ENCODE peak calls at places on chromosomes 3 and 15, in four cellular contexts. G is fibroblast of lung, P is AG04450, I is heart left ventricle. S is an unnamed sample.

GRCh38 chr3:40847571-40847992 is 322.8 kb downstream of the ZNF621 start:
- DNase-seq in G (peak; percentile 63), P (no peak), I (no peak), S (no peak)

GRCh38 chr15:47331796-47332480 is 385.4 kb upstream of the SEMA6D start:
- DNase-seq in G (peak; percentile 18), P (peak; percentile 49), I (no peak), S (peak; percentile 41)

GRCh38 chr3:38738630-38739395 is 77.2 kb downstream of the SCN10A start:
- DNase-seq in G (peak; percentile 3), P (no peak), I (no peak), S (peak; percentile 9)

GRCh38 chr3:64022451-64023186 is 675 bp downstream of the PSMD6 start:
- DNase-seq in G (peak; percentile 29), P (no peak), I (no peak), S (peak; percentile 38)

GRCh38 chr15:89361451-89362202 is 27.0 kb upstream of the POLG start:
- DNase-seq in G (peak; percentile 55), P (peak; percentile 11), I (peak; percentile 59), S (peak; percentile 67)

GRCh38 chr3:188734395-188734794 is 437.4 kb upstream of the TPRG1 start:
- DNase-seq in G (no peak), P (no peak), I (peak; percentile 32), S (no peak)

GRCh38 chr3:8488877-8489865 is 12.5 kb upstream of the LMCD1 start:
- DNase-seq in G (peak; percentile 42), P (no peak), I (no peak), S (no peak)

GRCh38 chr3:114093596-114093995 is 37.1 kb downstream of the QTRT2 start:
- DNase-seq in G (peak; percentile 85), P (peak; percentile 56), I (peak; percentile 30), S (peak; percentile 63)

GRCh38 chr15:74275957-74276356 is 39.8 kb downstream of the CCDC33 start:
- DNase-seq in G (no peak), P (no peak), I (no peak), S (peak; percentile 11)

GRCh38 chr3:5646030-5646368 is 458.5 kb downstream of the EDEM1 start:
- DNase-seq in G (no peak), P (no peak), I (no peak), S (no peak)

GRCh38 chr3:128080323-128080898 is 28.2 kb downstream of the SEC61A1 start:
- DNase-seq in G (peak; percentile 91), P (peak; percentile 90), I (no peak), S (peak; percentile 67)

GRCh38 chr15:40103124-40103858 is 5.4 kb downstream of the BMF start:
- DNase-seq in G (peak; percentile 78), P (no peak), I (peak; percentile 85), S (peak; percentile 81)

GRCh38 chr15:71683401-71684274 is 126.7 kb upstream of the NR2E3 start:
- DNase-seq in G (peak; percentile 66), P (no peak), I (no peak), S (no peak)

GRCh38 chr3:129440648-129441190 is 695 bp downstream of the IFT122 start:
- DNase-seq in G (no peak), P (no peak), I (no peak), S (no peak)

GRCh38 chr3:195140816-195141793 is 129.9 kb downstream of the XXYLT1 start:
- DNase-seq in G (peak; percentile 59), P (no peak), I (no peak), S (no peak)

GRCh38 chr15:66879511-66879910 is 177.5 kb downstream of the SMAD6 start:
- DNase-seq in G (no peak), P (no peak), I (no peak), S (no peak)

GRCh38 chr3:16222547-16222946 is 42.2 kb downstream of the DPH3 start:
- DNase-seq in G (no peak), P (no peak), I (no peak), S (no peak)

GRCh38 chr15:53936137-53936536 is 42.1 kb upstream of the UNC13C start:
- DNase-seq in G (no peak), P (no peak), I (no peak), S (no peak)
- H3K9me3 ChIP-seq in G (no peaks in the 10 kb centered on the region), P (peaks cover 12% of the 10 kb centered on the region), I (peaks cover 42% of the 10 kb centered on the region), S (no peaks in the 10 kb centered on the region)

GRCh38 chr3:128502-128901 is 68.1 kb upstream of the CHL1 start:
- DNase-seq in G (no peak), P (no peak), I (no peak), S (no peak)
- H3K9me3 ChIP-seq in G (no peaks in the 10 kb centered on the region), P (no peaks in the 10 kb centered on the region), I (no peaks in the 10 kb centered on the region), S (no peaks in the 10 kb centered on the region)

DNA sequence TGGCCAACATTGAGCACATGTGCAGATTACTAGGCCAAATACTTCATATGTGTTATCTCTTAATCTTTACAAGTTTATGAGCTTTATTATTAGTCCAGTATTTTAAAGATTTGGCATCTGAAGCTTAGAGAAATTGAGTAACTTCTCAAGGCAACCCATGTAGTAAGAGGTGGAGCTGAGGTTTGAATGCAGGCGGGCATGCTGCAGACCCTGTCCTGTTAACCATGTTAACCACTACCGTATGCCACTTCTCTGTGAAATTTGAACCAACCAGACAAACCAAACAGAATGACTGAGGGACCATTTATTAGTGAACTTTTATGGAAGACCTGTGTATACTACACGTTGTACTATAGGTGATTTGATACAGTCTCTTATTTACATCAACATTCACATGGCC is 49.7 kb downstream of the MEF2A start:
- DNase-seq in G (no peak), P (no peak), I (no peak), S (no peak)
- H3K9me3 ChIP-seq in G (no peaks in the 10 kb centered on the region), P (no peaks in the 10 kb centered on the region), I (no peaks in the 10 kb centered on the region), S (no peaks in the 10 kb centered on the region)

GRCh38 chr15:87496109-87496508 is 760.4 kb downstream of the NTRK3 start:
- DNase-seq in G (no peak), P (no peak), I (no peak), S (no peak)

GRCh38 chr15:87500240-87500639 is 756.3 kb downstream of the NTRK3 start:
- DNase-seq in G (no peak), P (no peak), I (no peak), S (no peak)

GRCh38 chr15:87498545-87498944 is 758.0 kb downstream of the NTRK3 start:
- DNase-seq in G (peak; percentile 90), P (peak; percentile 13), I (no peak), S (no peak)

GRCh38 chr15:87493803-87494202 is 762.7 kb downstream of the NTRK3 start:
- DNase-seq in G (peak; percentile 10), P (no peak), I (no peak), S (no peak)

DNA sequence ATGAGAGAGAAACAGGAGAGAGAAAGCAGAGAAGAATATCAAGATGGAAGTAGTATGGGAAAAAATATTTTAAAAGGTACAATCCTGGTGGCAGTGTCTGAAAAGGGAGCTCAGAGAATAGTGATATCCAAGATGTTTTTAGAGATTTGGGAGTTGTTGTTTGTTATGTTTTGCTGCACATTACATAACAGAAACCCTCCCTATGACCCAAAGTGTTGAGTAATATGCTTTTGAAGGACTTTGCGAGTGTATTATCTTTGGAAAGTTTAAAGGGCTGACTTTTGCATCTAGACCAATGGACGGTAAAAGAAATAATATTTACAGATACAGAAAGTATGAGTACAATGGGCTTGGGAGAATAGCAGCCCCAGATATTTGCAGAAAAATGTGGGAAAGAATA is 759.7 kb downstream of the NTRK3 start:
- DNase-seq in G (no peak), P (no peak), I (no peak), S (no peak)
- H3K9me3 ChIP-seq in G (no peaks in the 10 kb centered on the region), P (no peaks in the 10 kb centered on the region), I (no peaks in the 10 kb centered on the region), S (peaks cover 3% of the 10 kb centered on the region)

GRCh38 chr3:157103860-157104259 is 56.1 kb downstream of the CCNL1 start:
- DNase-seq in G (no peak), P (no peak), I (no peak), S (no peak)
- H3K9me3 ChIP-seq in G (no peaks in the 10 kb centered on the region), P (no peaks in the 10 kb centered on the region), I (no peaks in the 10 kb centered on the region), S (no peaks in the 10 kb centered on the region)